ENCODE peak calls at places on chromosomes 6 and 20, in ten cellular contexts. I, R, K, B, P, E, M, D, S and J are unnamed samples.

GRCh38 chr20:62168061-62168460 is 14.8 kb upstream of the MTG2 start:
- DNase-seq in S (no peak), E (peak; percentile 29), P (no peak), I (peak; percentile 6), M (no peak), R (no peak), B (no peak), D (peak; percentile 11), K (no peak), J (no peak)

GRCh38 chr6:16747232-16748027 is 13.8 kb downstream of the ATXN1 start:
- DNase-seq in S (no peak), P (no peak), I (no peak), B (no peak), K (no peak), D (no peak), E (no peak), M (peak; percentile 91), R (no peak), J (no peak)

GRCh38 chr6:106513813-106514212 is 115.5 kb downstream of the RTN4IP1 start:
- DNase-seq in P (no peak), I (no peak), D (no peak), R (no peak), S (no peak), M (no peak), K (peak; percentile 48), B (peak; percentile 37), E (no peak), J (no peak)

GRCh38 chr20:16106191-16106849 is 466.9 kb downstream of the KIF16B start:
- DNase-seq in S (no peak), M (peak; percentile 2), B (no peak), I (no peak), E (no peak), P (no peak), K (no peak), R (no peak), D (no peak), J (no peak)

GRCh38 chr20:48904566-48905321 is 16.8 kb upstream of the ARFGEF2 start:
- DNase-seq in E (peak; percentile 63), M (peak; percentile 36), I (no peak), B (peak; percentile 65), S (peak; percentile 75), D (no peak), R (peak; percentile 78), P (peak; percentile 63), K (peak; percentile 62), J (peak; percentile 38)

GRCh38 chr6:132830236-132830799 is 15.9 kb downstream of the RPS12 start:
- DNase-seq in P (no peak), E (no peak), K (peak; percentile 45), R (no peak), S (peak; percentile 34), D (no peak), B (no peak), M (peak; percentile 25), I (no peak), J (no peak)

GRCh38 chr6:10316327-10316726 is 98.5 kb downstream of the TFAP2A start:
- DNase-seq in D (no peak), K (peak; percentile 88), P (no peak), I (no peak), E (peak; percentile 82), M (peak; percentile 96), S (peak; percentile 67), B (no peak), R (no peak), J (no peak)

GRCh38 chr6:169265486-169266131 is 12.0 kb upstream of the THBS2 start:
- DNase-seq in R (no peak), B (no peak), I (no peak), S (no peak), E (no peak), M (no peak), P (no peak), D (no peak), K (no peak), J (no peak)

GRCh38 chr20:59993736-59994484 is 35.7 kb downstream of the CDH26 start:
- DNase-seq in R (no peak), M (no peak), I (no peak), S (no peak), K (no peak), B (no peak), P (no peak), E (no peak), D (no peak), J (no peak)

GRCh38 chr20:59994697-59995122 is 36.5 kb downstream of the CDH26 start:
- DNase-seq in K (peak; percentile 81), R (no peak), D (no peak), E (peak; percentile 99), I (no peak), S (peak; percentile 50), M (no peak), P (no peak), B (no peak), J (peak; percentile 24)

GRCh38 chr20:59996112-59996511 is 37.9 kb downstream of the CDH26 start:
- DNase-seq in E (no peak), R (no peak), D (no peak), M (no peak), K (no peak), P (no peak), I (no peak), S (no peak), B (no peak), J (no peak)

GRCh38 chr20:59988141-59988540 is 29.9 kb downstream of the CDH26 start:
- DNase-seq in E (peak; percentile 99), M (peak; percentile 25), B (no peak), S (peak; percentile 97), D (no peak), I (no peak), K (peak; percentile 86), R (no peak), P (peak; percentile 4), J (no peak)

GRCh38 chr20:59992531-59992930 is 34.3 kb downstream of the CDH26 start:
- DNase-seq in D (no peak), K (peak; percentile 17), R (no peak), E (no peak), B (no peak), M (no peak), P (no peak), I (no peak), S (no peak), J (no peak)
- TF ChIP-seq CTCF in D (no peak), K (peak; percentile 15), R (no peak), E (peak; percentile 90), B (no peak), M (peak; percentile 29), P (peak; percentile 33), I (no peak), S (peak; percentile 49), J (no peak)

GRCh38 chr6:96022225-96022624 is 6.5 kb downstream of the FUT9 start:
- DNase-seq in P (no peak), E (no peak), I (no peak), D (no peak), K (peak; percentile 5), M (no peak), R (no peak), B (no peak), S (no peak), J (no peak)
- TF ChIP-seq CTCF in P (no peak), E (no peak), I (no peak), D (no peak), K (no peak), M (no peak), R (no peak), B (no peak), S (no peak), J (no peak)

GRCh38 chr20:43922614-43923013 is 8.0 kb downstream of the TOX2 start:
- DNase-seq in I (no peak), E (no peak), D (no peak), P (no peak), B (no peak), S (no peak), K (no peak), R (no peak), M (no peak), J (no peak)

GRCh38 chr20:43919686-43920403 is 5.2 kb downstream of the TOX2 start:
- DNase-seq in R (no peak), S (no peak), K (no peak), M (no peak), I (no peak), E (no peak), B (no peak), D (no peak), P (no peak), J (no peak)

GRCh38 chr20:43923322-43923721 is 8.7 kb downstream of the TOX2 start:
- DNase-seq in E (peak; percentile 70), P (no peak), I (no peak), D (no peak), S (no peak), B (no peak), R (no peak), M (no peak), K (no peak), J (no peak)

GRCh38 chr20:43921227-43921780 is 6.7 kb downstream of the TOX2 start:
- DNase-seq in K (no peak), I (no peak), P (no peak), R (no peak), S (no peak), B (peak; percentile 45), M (no peak), D (no peak), E (peak; percentile 31), J (no peak)

DNA sequence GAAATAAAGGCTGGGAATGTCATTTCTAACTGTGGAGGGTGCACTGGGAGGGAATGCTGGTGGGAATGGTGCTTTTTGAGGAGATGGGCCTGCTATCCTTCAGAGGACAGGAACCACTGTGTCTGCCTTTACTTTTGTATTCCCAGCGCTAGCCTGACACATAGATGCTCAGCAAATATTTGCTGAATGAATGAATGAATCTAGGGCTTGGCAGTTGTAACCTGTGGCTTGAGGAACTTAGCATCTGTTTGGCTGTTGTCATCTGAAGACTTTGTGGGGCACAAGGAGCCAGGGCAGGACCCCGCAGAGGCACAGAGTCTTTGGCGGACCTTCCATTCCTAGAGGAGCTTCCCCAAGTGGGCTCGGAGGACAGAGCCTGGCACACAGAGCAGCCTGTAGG is 6.1 kb downstream of the TOX2 start:
- DNase-seq in B (no peak), K (no peak), D (no peak), M (no peak), E (peak; percentile 61), S (no peak), I (no peak), R (no peak), P (no peak), J (no peak)
- TF ChIP-seq CTCF in B (no peak), K (no peak), D (no peak), M (no peak), E (no peak), S (no peak), I (no peak), R (no peak), P (no peak), J (no peak)

GRCh38 chr6:11388983-11389944 is 148.3 kb upstream of the TMEM170B start:
- DNase-seq in I (no peak), B (no peak), P (no peak), K (no peak), M (no peak), R (no peak), E (no peak), S (no peak), D (no peak), J (no peak)

GRCh38 chr6:11389977-11390376 is 147.6 kb upstream of the TMEM170B start:
- DNase-seq in E (no peak), D (no peak), B (no peak), P (no peak), M (peak; percentile 83), K (no peak), R (peak; percentile 79), I (no peak), S (no peak), J (peak; percentile 54)

GRCh38 chr6:11386323-11386722 is 151.2 kb upstream of the TMEM170B start:
- DNase-seq in P (no peak), D (no peak), S (no peak), K (no peak), M (no peak), R (no peak), B (peak; percentile 58), E (no peak), I (no peak), J (no peak)

GRCh38 chr6:11386726-11387125 is 150.8 kb upstream of the TMEM170B start:
- DNase-seq in P (no peak), M (no peak), E (no peak), D (no peak), K (no peak), B (no peak), R (no peak), S (no peak), I (no peak), J (no peak)

GRCh38 chr6:11387702-11388101 is 149.8 kb upstream of the TMEM170B start:
- DNase-seq in K (no peak), D (no peak), P (no peak), S (no peak), M (no peak), B (no peak), E (no peak), I (no peak), R (no peak), J (no peak)
- TF ChIP-seq CTCF in K (no peak), D (no peak), P (no peak), S (no peak), M (no peak), B (no peak), E (no peak), I (no peak), R (no peak), J (no peak)